ENCODE peak calls at places on chromosomes 13 and 19, in five cellular contexts. E is neuronal stem cell, I is mesendoderm, C is H9, N is H1. H is an unnamed sample.

GRCh38 chr19:51552996-51553725 is 17.9 kb upstream of the ZNF175 start:
- DNase-seq in E (peak; percentile 79), I (peak; percentile 90), C (peak; percentile 91), N (peak; percentile 82), H (peak; percentile 51)

GRCh38 chr13:44230071-44230470 is 143.6 kb upstream of the SERP2 start:
- DNase-seq in E (no peak), I (no peak), N (no peak), C (no peak), H (peak; percentile 87)

GRCh38 chr19:50510121-50510670 is 795 bp downstream of the JOSD2 start:
- DNase-seq in E (no peak), C (no peak), N (no peak), I (no peak), H (no peak)

GRCh38 chr13:26978081-26978860 is 193.3 kb downstream of the USP12 start:
- DNase-seq in E (no peak), N (peak; percentile 13), I (peak; percentile 90), C (peak; percentile 56), H (no peak)

GRCh38 chr13:63463782-63464610 is 2048.3 kb upstream of the PCDH20 start:
- DNase-seq in E (no peak), N (no peak), I (no peak), C (no peak), H (no peak)

GRCh38 chr19:8302734-8303133 is 5.4 kb downstream of the CD320 start:
- DNase-seq in I (no peak), N (no peak), C (no peak), E (no peak), H (no peak)

GRCh38 chr13:59587971-59588716 is 575.6 kb downstream of the DIAPH3 start:
- DNase-seq in I (no peak), C (no peak), N (no peak), E (peak; percentile 21), H (no peak)

GRCh38 chr13:103799028-103799427 is 732.8 kb upstream of the SLC10A2 start:
- DNase-seq in I (no peak), N (no peak), E (no peak), C (no peak), H (no peak)

GRCh38 chr19:8069116-8069973 is 16.8 kb downstream of the CCL25 start:
- DNase-seq in N (peak; percentile 53), E (no peak), C (no peak), I (peak; percentile 82), H (no peak)

GRCh38 chr19:31352782-31353651 is 3.8 kb upstream of the TSHZ3 start:
- DNase-seq in I (peak; percentile 85), C (peak; percentile 56), N (no peak), E (no peak), H (no peak)

GRCh38 chr19:58046856-58047255 is 12.2 kb upstream of the ZNF135 start:
- DNase-seq in N (no peak), E (no peak), C (no peak), I (no peak), H (no peak)

GRCh38 chr13:20356437-20356836 is 124.3 kb upstream of the GJB6 start:
- DNase-seq in E (no peak), I (no peak), C (no peak), N (no peak), H (no peak)

GRCh38 chr13:34044660-34045080 is 226.7 kb downstream of the RFC3 start:
- DNase-seq in N (no peak), E (no peak), I (no peak), C (no peak), H (peak; percentile 61)

GRCh38 chr19:16860996-16861395 is 27.8 kb upstream of the F2RL3 start:
- DNase-seq in N (no peak), E (no peak), C (no peak), I (no peak), H (no peak)

GRCh38 chr13:30846311-30846710 is 59.8 kb upstream of the MEDAG start:
- DNase-seq in E (no peak), I (no peak), N (no peak), C (no peak), H (peak; percentile 88)
- H3K18ac ChIP-seq in E (no peak overlapping the region), I (no peak overlapping the region), N (no peak overlapping the region), C (no peak overlapping the region), H (peak overlapping the region; percentile 25)

GRCh38 chr13:23867027-23867491 is 22.1 kb downstream of the MIPEP start:
- DNase-seq in E (no peak), C (peak; percentile 41), I (peak; percentile 85), N (no peak), H (peak; percentile 48)

GRCh38 chr13:23870356-23871146 is 18.6 kb downstream of the MIPEP start:
- DNase-seq in C (no peak), I (no peak), E (no peak), N (no peak), H (no peak)

GRCh38 chr13:23876265-23876664 is 12.9 kb downstream of the MIPEP start:
- DNase-seq in C (no peak), E (no peak), I (peak; percentile 23), N (no peak), H (no peak)

GRCh38 chr13:23868521-23868920 is 20.7 kb downstream of the MIPEP start:
- DNase-seq in I (no peak), E (no peak), C (no peak), N (no peak), H (no peak)

DNA sequence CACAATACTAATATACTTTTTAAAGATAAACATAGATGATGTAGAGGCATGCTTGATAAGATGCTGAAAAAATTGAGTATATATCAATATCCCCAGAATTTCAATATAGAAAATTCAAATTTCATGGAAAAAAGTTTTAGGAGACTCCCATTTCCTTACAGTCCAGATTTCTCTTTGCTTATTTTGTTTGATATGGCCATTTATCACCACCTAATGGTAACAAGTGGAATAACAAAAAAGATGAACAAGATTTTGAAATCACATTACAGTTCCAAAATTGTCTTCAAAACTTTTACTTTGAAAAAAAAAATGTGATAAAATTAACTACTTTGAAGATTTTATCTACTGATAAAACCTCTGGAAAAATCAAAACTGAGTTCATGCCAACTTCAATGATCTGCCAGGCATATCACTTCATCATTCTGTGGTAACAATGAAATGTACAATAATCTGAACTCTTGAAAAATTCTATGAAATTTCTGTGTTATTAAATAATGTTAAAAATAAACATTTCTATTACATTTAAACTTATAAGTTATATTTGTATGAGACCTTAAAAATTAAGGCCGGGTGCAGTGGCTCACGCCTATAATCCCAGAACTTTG is 17.5 kb downstream of the MIPEP start:
- DNase-seq in C (no peak), N (no peak), E (no peak), I (peak; percentile 34), H (peak; percentile 59)
- H2BK5ac ChIP-seq in C (no peak overlapping the region), N (no peak overlapping the region), E (no peak overlapping the region), I (no peak overlapping the region), H (no peak overlapping the region)

DNA sequence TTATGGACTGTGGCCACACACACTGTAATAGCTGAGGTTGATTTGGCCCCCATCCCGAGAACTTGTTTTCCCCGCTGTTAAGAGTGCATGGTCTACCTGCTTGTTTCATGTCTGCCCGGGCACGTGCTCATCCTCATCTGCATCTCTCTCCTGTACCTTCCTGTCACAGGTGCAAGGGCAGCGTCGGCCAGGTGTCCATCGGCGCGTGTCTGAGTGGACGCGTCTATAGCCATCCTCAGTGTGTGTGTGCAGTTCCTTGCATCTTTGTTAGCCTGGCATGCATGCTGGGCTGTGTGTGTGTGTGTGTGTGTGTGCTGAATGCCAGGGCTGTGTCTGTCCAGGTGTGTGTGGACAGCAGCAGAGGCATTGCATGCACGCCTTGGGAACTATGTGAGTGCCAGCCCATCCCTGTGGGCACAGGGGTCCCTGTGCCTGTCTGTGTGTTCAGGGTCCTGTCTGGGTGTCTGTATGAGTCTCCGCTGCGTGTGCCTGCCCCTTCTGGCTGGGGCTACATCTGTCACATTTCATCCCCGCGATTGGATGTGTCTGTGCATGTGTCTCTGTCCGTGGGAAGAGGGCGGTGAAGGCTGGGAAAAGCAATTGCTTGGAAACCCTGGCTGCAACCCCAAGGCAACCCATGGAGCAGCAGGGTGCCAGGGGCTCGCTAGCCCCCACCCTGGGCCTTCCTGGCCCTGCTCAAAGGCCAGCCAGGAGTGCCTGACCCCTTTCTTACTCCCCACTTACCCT is 1.2 kb downstream of the MAG start:
- DNase-seq in C (no peak), N (no peak), E (no peak), I (no peak), H (no peak)
- H3K18ac ChIP-seq in C (no peak overlapping the region), N (peak overlapping the region; percentile 60), E (peak overlapping the region; percentile 88), I (no peak overlapping the region), H (no peak overlapping the region)

GRCh38 chr13:85970727-85971126 is 171.5 kb upstream of the SLITRK6 start:
- DNase-seq in C (no peak), N (no peak), I (no peak), E (no peak), H (peak; percentile 27)

GRCh38 chr13:85974604-85975366 is 175.6 kb upstream of the SLITRK6 start:
- DNase-seq in I (no peak), E (no peak), C (no peak), N (no peak), H (peak; percentile 2)

DNA sequence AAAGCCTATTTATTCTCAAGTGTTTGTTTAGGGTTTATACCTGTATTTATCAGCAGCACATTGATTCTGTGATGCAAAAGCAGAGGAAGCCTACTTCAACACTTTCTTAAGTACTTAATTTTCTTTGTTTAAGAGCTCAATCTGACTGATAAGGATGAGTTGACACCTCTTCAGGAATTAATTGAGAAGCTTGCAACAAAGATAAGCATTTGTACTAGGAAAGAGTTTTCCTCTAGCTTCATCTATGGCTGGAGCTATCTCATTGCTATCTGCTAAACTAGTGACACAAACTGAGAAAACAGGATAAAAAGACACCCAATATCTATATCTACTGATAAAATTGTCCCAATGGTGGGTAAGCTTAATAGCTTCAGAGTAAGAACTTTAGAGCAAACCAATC is 170.1 kb upstream of the SLITRK6 start:
- DNase-seq in E (no peak), I (peak; percentile 95), C (no peak), N (no peak), H (no peak)
- H2BK5ac ChIP-seq in E (no peak overlapping the region), I (no peak overlapping the region), C (no peak overlapping the region), N (no peak overlapping the region), H (no peak overlapping the region)

DNA sequence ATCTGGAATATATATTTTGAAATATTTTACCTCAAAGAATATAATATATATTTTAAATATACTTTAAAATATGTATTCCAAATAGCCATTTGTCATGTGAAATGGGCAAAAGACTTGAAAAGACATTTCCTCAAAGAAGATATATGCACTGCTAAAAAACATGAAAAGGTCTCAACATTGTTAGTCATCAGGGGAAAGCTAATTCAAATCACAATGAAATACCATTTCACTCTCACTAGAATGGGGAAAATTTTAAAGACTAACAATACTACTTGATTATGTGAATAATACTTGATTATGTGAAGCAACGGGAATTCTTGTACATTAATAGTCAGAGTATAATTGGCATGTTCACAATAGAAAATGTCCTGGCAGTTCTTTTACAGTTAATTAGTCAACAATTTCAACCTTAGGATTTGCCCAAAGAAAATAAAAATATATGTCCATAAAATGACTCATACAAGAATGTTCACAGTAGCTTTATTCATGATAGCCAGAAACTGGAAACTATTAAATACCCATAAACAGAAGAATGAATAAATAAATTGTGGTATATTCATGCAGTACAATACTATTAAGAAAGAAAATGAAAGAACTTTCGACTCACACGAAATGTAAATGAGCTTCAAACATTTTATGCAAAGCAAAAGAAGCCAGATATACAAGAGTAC is 6.8 kb upstream of the KBTBD6 start:
- DNase-seq in C (no peak), N (no peak), I (no peak), E (no peak), H (no peak)
- H3K18ac ChIP-seq in C (no peak overlapping the region), N (no peak overlapping the region), I (no peak overlapping the region), E (no peak overlapping the region), H (no peak overlapping the region)

GRCh38 chr13:114319441-114319871 is 5.2 kb downstream of the CHAMP1 start:
- DNase-seq in C (no peak), E (no peak), N (no peak), I (no peak), H (peak; percentile 77)
- H2BK5ac ChIP-seq in C (no peak overlapping the region), E (no peak overlapping the region), N (no peak overlapping the region), I (no peak overlapping the region), H (no peak overlapping the region)

H was measured in mesenchymal stem cell.